ENCODE peak calls at places on chromosomes 4 and X, in seven cellular contexts. H, W, B, P, J, Q and T are unnamed samples.

GRCh38 chr4:136484996-136485395 is 1047.3 kb downstream of the PCDH18 start:
- DNase-seq in H (no peak), W (no peak), B (no peak), P (peak), J (no peak), Q (no peak), T (no peak)

GRCh38 chr4:8704632-8705031 is 112.1 kb downstream of the CPZ start:
- DNase-seq in H (no peak), W (no peak), B (no peak), P (no peak), J (no peak), Q (no peak), T (no peak)

GRCh38 chrX:24207826-24208225 is 58.3 kb downstream of the ZFX start:
- DNase-seq in H (peak), W (no peak), B (no peak), P (no peak), J (no peak), Q (no peak), T (no peak)

GRCh38 chrX:64398088-64398487 is 2.8 kb upstream of the MTMR8 start:
- DNase-seq in H (no peak), W (no peak), B (no peak), P (no peak), J (no peak), Q (no peak), T (no peak)

GRCh38 chr4:65658117-65658516 is 12.2 kb downstream of the EPHA5 start:
- DNase-seq in H (no peak), W (no peak), B (no peak), P (no peak), J (no peak), Q (no peak), T (no peak)

GRCh38 chr4:164357957-164358356 is 396.0 kb upstream of the SMIM31 start:
- DNase-seq in H (peak), W (no peak), B (no peak), P (no peak), J (no peak), Q (no peak), T (no peak)

GRCh38 chr4:91113130-91113706 is 986.0 kb downstream of the CCSER1 start:
- DNase-seq in H (peak), W (peak), B (peak), P (peak), J (no peak), Q (peak), T (peak)

GRCh38 chrX:117768861-117769604 is 347.6 kb downstream of the KLHL13 start:
- DNase-seq in H (no peak), W (no peak), B (no peak), P (no peak), J (no peak), Q (no peak), T (no peak)

GRCh38 chrX:2901367-2902036 is 27.6 kb downstream of the ARSD start:
- DNase-seq in H (peak), W (no peak), B (peak), P (no peak), J (no peak), Q (no peak), T (no peak)

GRCh38 chrX:113136841-113137240 is 296.2 kb upstream of the AMOT start:
- DNase-seq in H (no peak), W (no peak), B (no peak), P (no peak), J (no peak), Q (no peak), T (no peak)

GRCh38 chr4:138540056-138540800 is 298.1 kb upstream of the SLC7A11 start:
- DNase-seq in H (peak), W (no peak), B (no peak), P (no peak), J (no peak), Q (no peak), T (no peak)

GRCh38 chrX:135572436-135572835 is 52.0 kb downstream of the INTS6L start:
- DNase-seq in H (peak), W (no peak), B (no peak), P (no peak), J (no peak), Q (no peak), T (no peak)

GRCh38 chr4:145890689-145891088 is 47.9 kb downstream of the ZNF827 start:
- DNase-seq in H (no peak), W (no peak), B (no peak), P (no peak), J (no peak), Q (no peak), T (no peak)

GRCh38 chrX:87664381-87664780 is 146.8 kb downstream of the KLHL4 start:
- DNase-seq in H (peak), W (peak), B (no peak), P (peak), J (no peak), Q (no peak), T (no peak)

GRCh38 chrX:150212672-150213480 is 150.2 kb upstream of the MAMLD1 start:
- DNase-seq in H (peak), W (no peak), B (no peak), P (no peak), J (no peak), Q (no peak), T (no peak)

GRCh38 chrX:40449956-40450701 is 130.6 kb upstream of the ATP6AP2 start:
- DNase-seq in H (no peak), W (no peak), B (no peak), P (no peak), J (no peak), Q (no peak), T (no peak)

GRCh38 chrX:101462892-101463291 is 22.4 kb upstream of the ARMCX4 start:
- DNase-seq in H (peak), W (peak), B (peak), P (peak), J (no peak), Q (no peak), T (peak)

GRCh38 chrX:49184294-49185061 is 1.7 kb downstream of the PRICKLE3 start:
- DNase-seq in H (peak), W (peak), B (no peak), P (peak), J (peak), Q (no peak), T (peak)

GRCh38 chr4:146590801-146591200 is 47.9 kb upstream of the POU4F2 start:
- DNase-seq in H (no peak), W (no peak), B (no peak), P (no peak), J (no peak), Q (no peak), T (no peak)

GRCh38 chr4:155722816-155723499 is 35.9 kb upstream of the GUCY1B1 start:
- DNase-seq in H (peak), W (no peak), B (no peak), P (no peak), J (no peak), Q (no peak), T (no peak)

GRCh38 chr4:37246891-37247290 is 2.3 kb downstream of the NWD2 start:
- DNase-seq in H (no peak), W (no peak), B (no peak), P (no peak), J (no peak), Q (no peak), T (no peak)

GRCh38 chr4:70619288-70619687 is 9.3 kb upstream of the ENAM start:
- DNase-seq in H (no peak), W (no peak), B (no peak), P (no peak), J (no peak), Q (no peak), T (no peak)

GRCh38 chr4:82779032-82779431 is 19.6 kb downstream of the SCD5 start:
- DNase-seq in H (no peak), W (no peak), B (no peak), P (no peak), J (no peak), Q (no peak), T (no peak)

GRCh38 chr4:64384237-64385176 is 24.7 kb downstream of the TECRL start:
- DNase-seq in H (no peak), W (no peak), B (no peak), P (no peak), J (no peak), Q (no peak), T (no peak)

GRCh38 chr4:20696815-20697214 is 3.4 kb upstream of the PACRGL start:
- DNase-seq in H (no peak), W (no peak), B (no peak), P (no peak), J (no peak), Q (no peak), T (no peak)

GRCh38 chr4:20698382-20698781 is 1.9 kb upstream of the PACRGL start:
- DNase-seq in H (no peak), W (peak), B (no peak), P (no peak), J (no peak), Q (no peak), T (no peak)

GRCh38 chr4:20698820-20699219 is 1.4 kb upstream of the PACRGL start:
- DNase-seq in H (no peak), W (peak), B (no peak), P (no peak), J (no peak), Q (no peak), T (no peak)

GRCh38 chr4:20700007-20700761 is at the start of gene PACRGL:
- DNase-seq in H (peak), W (peak), B (peak), P (peak), J (peak), Q (peak), T (peak)
- TF ChIP-seq POLR2A in H (peak), W (peak), B (peak), P (peak), J (peak), Q (peak), T (peak)

GRCh38 chr4:153789741-153790651 is 1.1 kb upstream of the SFRP2 start:
- DNase-seq in H (no peak), W (no peak), B (no peak), P (no peak), J (peak), Q (no peak), T (no peak)

GRCh38 chr4:153792893-153793227 is 4.0 kb upstream of the SFRP2 start:
- DNase-seq in H (no peak), W (no peak), B (no peak), P (no peak), J (no peak), Q (no peak), T (no peak)

GRCh38 chr4:153794001-153794400 is 5.1 kb upstream of the SFRP2 start:
- DNase-seq in H (no peak), W (no peak), B (no peak), P (no peak), J (no peak), Q (no peak), T (no peak)

GRCh38 chr4:153790962-153791551 is 2.2 kb upstream of the SFRP2 start:
- DNase-seq in H (no peak), W (no peak), B (no peak), P (no peak), J (peak), Q (no peak), T (no peak)

DNA sequence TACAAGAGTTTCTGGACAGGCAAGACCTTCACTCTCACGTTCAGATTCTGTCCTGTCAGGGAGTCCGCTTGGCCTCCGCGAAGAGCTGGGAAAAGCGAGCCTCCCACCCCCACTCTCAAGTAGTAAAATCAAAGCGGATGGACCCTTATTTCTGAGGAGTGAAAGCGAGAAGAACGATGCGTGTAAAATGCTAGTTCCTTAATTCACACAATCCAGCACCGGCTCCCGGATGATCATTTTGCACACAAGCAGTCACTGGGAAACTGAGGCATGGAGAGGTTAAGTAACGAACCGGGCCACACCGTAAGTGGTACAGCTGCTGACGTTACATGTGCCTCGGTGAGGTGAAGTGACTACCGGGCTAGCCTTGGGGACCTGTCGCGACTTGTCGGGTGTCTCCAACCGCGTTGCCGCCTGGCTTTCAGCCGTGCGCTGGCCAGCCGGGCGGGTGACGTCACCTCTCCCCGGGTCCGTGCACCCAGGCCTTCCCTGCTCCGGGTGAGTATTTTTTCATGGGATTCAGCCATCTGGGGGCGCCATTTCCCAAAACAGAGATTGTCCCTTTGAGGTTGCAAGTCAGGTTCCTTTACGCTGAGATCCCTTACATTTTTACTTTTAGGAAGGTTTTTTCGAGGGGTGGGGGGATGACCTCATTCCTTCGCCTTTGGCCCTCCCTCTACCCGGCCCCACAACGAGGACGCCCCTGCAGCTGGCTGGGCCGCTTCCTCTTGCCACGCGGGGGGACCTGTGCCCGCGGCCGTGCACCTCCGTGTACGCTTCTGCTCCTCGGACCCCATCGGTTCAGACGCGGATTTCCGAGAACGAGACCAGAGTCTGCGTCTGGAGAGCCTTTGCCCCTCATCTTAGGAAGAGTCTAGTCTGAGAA is 3.4 kb upstream of the SFRP2 start:
- DNase-seq in H (no peak), W (peak), B (no peak), P (no peak), J (peak), Q (no peak), T (no peak)
- H3K9ac ChIP-seq in H (no peak), W (no peak), B (no peak), P (no peak), J (peak), Q (no peak), T (no peak)

GRCh38 chr4:118888666-118889312 is at the start of gene SYNPO2:
- DNase-seq in H (peak), W (peak), B (no peak), P (peak), J (peak), Q (no peak), T (peak)
- TF ChIP-seq POLR2A in H (peak), W (no peak), B (no peak), P (no peak), J (peak), Q (no peak), T (peak)

GRCh38 chr4:13543091-13543581 is 1.2 kb downstream of the NKX3-2 start:
- DNase-seq in H (no peak), W (no peak), B (no peak), P (no peak), J (no peak), Q (no peak), T (no peak)
- H3K9ac ChIP-seq in H (no peak), W (no peak), B (no peak), P (no peak), J (no peak), Q (no peak), T (no peak)

DNA sequence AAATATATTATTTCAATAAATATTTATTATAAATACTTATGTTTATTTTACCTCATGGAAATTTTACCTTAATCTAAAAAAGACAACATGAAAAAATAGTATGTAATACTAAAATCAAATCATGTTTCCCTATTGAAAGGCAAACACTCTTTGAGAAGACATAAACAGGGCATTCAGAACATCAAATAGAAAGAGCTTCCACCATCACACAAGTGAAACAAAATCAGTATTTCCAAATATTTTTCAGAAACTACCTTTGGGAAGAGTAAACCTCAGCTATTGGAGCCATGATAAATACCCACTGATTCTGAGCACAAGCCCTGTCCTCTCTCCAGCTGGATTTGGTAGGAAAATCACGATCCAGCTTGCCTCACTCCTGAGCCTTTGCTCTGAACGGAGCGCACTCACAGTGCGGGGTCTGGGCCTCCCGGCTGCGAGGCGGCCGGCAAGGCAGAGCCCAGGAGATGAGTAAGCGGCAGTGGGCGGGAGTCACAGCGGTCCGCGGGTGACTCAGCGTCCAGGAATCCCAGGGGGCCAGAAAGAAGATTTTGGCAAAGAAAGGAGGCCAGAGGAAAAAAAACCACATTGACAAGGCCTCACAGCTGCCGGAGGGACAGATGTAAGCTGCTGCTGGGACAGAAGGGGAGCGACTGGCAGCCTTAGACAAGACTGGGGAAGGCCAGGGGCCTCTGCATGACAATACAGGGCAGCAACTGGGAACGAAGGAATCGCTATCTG is 14.7 kb upstream of the ANXA5 start:
- DNase-seq in H (peak), W (peak), B (peak), P (peak), J (peak), Q (no peak), T (peak)
- TF ChIP-seq POLR2A in H (peak), W (no peak), B (no peak), P (peak), J (peak), Q (no peak), T (no peak)

DNA sequence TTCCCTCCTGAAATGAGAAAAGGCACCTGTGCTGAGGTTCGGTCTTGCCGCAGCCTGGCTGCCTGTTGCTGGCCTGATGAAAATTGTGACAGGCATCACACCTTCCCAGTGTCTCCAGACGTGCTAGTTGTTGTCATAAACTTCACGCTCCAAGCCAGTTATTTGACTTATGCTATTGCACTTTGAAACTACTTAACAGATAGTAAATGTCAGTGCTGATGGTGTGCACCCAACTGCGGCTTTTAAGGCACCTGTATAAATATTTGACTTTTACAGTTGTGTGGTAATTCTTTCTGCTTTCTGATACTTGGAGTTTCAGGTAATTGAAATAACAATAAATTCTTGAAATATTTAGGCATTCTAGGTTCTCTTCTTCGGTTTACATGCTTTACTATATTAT is 1.8 kb downstream of the WWC2 start:
- DNase-seq in H (no peak), W (no peak), B (peak), P (peak), J (no peak), Q (no peak), T (no peak)
- H3K9ac ChIP-seq in H (peak), W (peak), B (peak), P (peak), J (peak), Q (no peak), T (no peak)

DNA sequence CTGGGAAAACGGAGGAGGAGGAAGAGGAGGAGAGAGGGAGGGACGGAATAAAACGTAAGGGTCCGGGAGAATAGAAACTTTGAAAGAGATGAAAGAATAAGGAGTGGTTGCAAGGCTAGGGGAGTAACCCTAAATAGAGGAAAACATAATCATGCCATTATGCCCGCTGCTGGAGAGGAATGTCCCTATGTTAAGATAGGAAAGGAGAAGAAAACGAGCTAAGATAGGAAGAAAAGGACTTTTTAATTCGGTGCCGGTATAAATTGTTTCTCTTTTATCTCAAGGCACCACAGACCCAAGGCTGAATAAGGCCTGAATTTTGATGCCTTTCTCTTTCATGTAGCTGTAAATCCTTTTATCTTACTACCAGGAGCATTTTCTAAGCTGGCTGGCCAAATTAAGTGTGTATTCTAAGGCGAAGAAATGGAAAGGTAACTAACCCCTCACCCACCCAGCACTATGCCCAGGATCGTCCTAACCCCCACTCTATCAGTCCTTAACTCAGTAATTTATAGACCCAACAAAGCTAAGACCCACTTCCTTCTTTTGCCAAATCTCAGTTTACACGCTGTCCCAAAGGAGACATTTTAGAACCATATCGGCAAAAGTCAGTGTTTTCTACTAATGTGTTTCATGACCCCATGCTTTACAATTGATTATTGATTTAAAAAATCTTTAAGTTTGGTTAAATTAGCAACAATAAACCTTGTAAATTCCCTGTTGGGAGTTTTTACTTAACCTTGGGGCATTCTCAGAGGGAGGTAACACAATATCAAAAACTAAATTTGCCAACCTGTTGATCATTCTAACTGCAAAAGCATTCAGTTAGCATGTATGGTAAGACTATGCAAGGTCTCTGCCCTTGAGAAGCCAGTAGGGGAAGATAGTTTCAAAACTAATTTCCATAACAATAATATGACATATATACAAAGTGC is 1.1 kb upstream of the CUL4B start:
- DNase-seq in H (no peak), W (no peak), B (no peak), P (no peak), J (no peak), Q (no peak), T (no peak)
- TF ChIP-seq POLR2A in H (peak), W (peak), B (no peak), P (peak), J (no peak), Q (no peak), T (peak)